ENCODE peak calls at places on chromosomes 12 and 14, in four cellular contexts. H, S, Q and M are unnamed samples.

GRCh38 chr12:4044101-4044500 is 170.9 kb upstream of the PARP11 start:
- DNase-seq in Q (no peak), S (peak), H (no peak), M (no peak)

GRCh38 chr12:86931714-86932113 is 675.5 kb upstream of the MGAT4C start:
- DNase-seq in Q (no peak), H (no peak), S (no peak), M (no peak)

GRCh38 chr12:32181498-32182175 is 75.0 kb downstream of the BICD1 start:
- DNase-seq in H (no peak), Q (no peak), S (no peak), M (no peak)

GRCh38 chr14:39739796-39740195 is 307.6 kb upstream of the FBXO33 start:
- DNase-seq in S (no peak), H (no peak), Q (no peak), M (no peak)

GRCh38 chr14:77204457-77204796 is 22.8 kb downstream of the TMEM63C start:
- DNase-seq in Q (no peak), H (no peak), S (no peak), M (no peak)

GRCh38 chr14:33230016-33230415 is 291.3 kb downstream of the NPAS3 start:
- DNase-seq in S (no peak), Q (no peak), H (no peak), M (no peak)

GRCh38 chr12:19168634-19169033 is 39.1 kb downstream of the PLEKHA5 start:
- DNase-seq in H (no peak), Q (no peak), S (no peak), M (no peak)

GRCh38 chr14:88044129-88044727 is 39.3 kb downstream of the GPR65 start:
- DNase-seq in H (no peak), Q (no peak), S (no peak), M (no peak)

GRCh38 chr12:39431797-39432196 is 11.1 kb downstream of the KIF21A start:
- DNase-seq in H (no peak), Q (no peak), S (no peak), M (no peak)

GRCh38 chr14:93317836-93318807 is 14.7 kb downstream of the BTBD7 start:
- DNase-seq in S (no peak), Q (no peak), H (no peak), M (peak)

GRCh38 chr12:47707905-47708543 is 2.2 kb upstream of the RPAP3 start:
- DNase-seq in H (no peak), S (no peak), Q (no peak), M (no peak)

GRCh38 chr12:3491938-3492867 is 1.2 kb downstream of the PRMT8 start:
- DNase-seq in H (peak), S (peak), Q (peak), M (peak)

GRCh38 chr12:103780093-103780440 is 61.0 kb downstream of the NT5DC3 start:
- DNase-seq in Q (no peak), H (no peak), S (no peak), M (peak)

GRCh38 chr12:128784030-128784770 is 39.6 kb downstream of the SLC15A4 start:
- DNase-seq in Q (no peak), H (no peak), S (no peak), M (peak)

GRCh38 chr12:27673285-27673684 is 23.0 kb upstream of the REP15 start:
- DNase-seq in Q (no peak), S (no peak), H (no peak), M (no peak)

GRCh38 chr12:45183263-45183662 is 32.6 kb upstream of the ANO6 start:
- DNase-seq in S (no peak), H (no peak), Q (no peak), M (peak)

GRCh38 chr14:36438883-36439282 is 81.1 kb downstream of the NKX2-1 start:
- DNase-seq in S (no peak), H (no peak), Q (no peak), M (no peak)

GRCh38 chr12:16726879-16727278 is 120.9 kb upstream of the LMO3 start:
- DNase-seq in S (no peak), H (no peak), Q (no peak), M (peak)

GRCh38 chr12:69977991-69978390 is 153.0 kb downstream of the MYRFL start:
- DNase-seq in Q (no peak), S (no peak), H (no peak), M (no peak)

DNA sequence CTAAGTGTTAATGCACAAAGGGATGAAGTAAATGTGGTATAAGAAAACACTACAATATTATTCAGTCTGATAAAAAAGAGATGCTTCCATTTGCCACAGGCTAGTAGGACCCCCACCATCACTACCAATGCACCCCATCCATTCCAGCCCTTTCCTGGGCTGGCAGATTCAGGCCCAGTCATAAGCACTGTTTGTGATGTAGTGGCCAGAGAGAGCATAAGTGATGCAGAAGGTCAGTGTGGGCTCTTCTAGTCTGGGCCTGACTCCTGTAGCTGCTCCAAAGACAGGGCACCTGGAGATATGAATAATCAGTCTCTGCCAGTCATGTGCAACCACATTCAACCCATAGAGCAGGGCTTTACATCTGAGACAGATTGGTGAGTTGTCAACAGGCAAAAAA is 1294.7 kb downstream of the TMEM121 start:
- DNase-seq in Q (no peak), H (no peak), S (no peak), M (no peak)
- H3K4me3 ChIP-seq in Q (no peak), H (no peak), S (no peak), M (no peak)

GRCh38 chr14:67583711-67584644 is 16.1 kb downstream of the PIGH start:
- DNase-seq in S (peak), Q (no peak), H (peak), M (peak)
- H3K4me3 ChIP-seq in S (no peak), Q (no peak), H (no peak), M (no peak)

GRCh38 chr12:64193045-64193444 is 29.1 kb downstream of the KICS2 start:
- DNase-seq in H (no peak), Q (no peak), S (no peak), M (no peak)

GRCh38 chr12:64193931-64194330 is 28.2 kb downstream of the KICS2 start:
- DNase-seq in H (no peak), Q (no peak), S (no peak), M (no peak)

GRCh38 chr12:64190140-64190539 is 32.0 kb downstream of the KICS2 start:
- DNase-seq in Q (no peak), S (no peak), H (no peak), M (no peak)

GRCh38 chr12:64194333-64195149 is 27.6 kb downstream of the KICS2 start:
- DNase-seq in S (no peak), H (no peak), Q (no peak), M (peak)

DNA sequence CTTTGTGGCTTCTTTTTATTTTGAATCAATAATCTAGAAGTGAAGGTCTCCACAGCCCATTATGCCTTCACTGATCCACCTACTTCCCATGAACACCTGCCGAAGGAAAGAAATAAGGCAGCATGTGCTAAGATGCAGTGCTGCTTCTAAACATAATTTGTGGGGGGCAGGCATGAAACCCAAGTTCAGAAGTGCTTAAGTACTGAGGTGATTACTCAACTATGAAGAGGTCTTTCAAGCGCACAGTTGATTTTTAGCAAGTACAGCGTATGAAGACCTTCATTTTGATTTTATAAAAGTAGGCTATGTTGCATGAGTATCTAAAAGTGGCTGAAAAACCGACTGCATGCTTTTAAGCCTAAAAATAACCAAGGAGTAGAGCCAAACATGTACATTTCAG is 29.5 kb downstream of the KICS2 start:
- DNase-seq in Q (no peak), H (no peak), S (no peak), M (no peak)
- H3K4me3 ChIP-seq in Q (no peak), H (no peak), S (no peak), M (no peak)

GRCh38 chr14:70350078-70350477 is 9.4 kb downstream of the COX16 start:
- DNase-seq in H (no peak), S (no peak), Q (no peak), M (no peak)
- H3K4me3 ChIP-seq in H (no peak), S (no peak), Q (no peak), M (no peak)

DNA sequence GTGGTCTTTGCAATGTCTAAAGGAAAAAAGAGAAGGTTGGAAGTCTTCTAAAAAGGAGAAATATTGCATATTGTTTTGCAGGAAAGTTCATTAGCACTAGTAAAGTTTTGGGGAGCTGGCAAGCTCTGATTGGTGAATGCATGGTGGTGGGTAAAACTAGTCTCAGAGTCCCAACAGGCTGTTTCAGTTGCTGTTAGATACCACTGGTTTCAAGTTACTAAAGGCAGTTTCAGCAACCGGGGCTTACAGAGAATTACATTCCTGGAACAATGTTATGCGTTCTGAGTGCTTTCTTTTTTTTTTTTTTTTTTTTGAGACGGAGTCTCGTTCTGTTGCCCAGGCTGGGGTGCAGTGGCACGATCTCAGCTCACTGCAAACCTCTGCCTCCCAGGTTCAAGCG is 208.2 kb downstream of the EPS8 start:
- DNase-seq in H (no peak), S (no peak), Q (no peak), M (peak)
- H3K4me3 ChIP-seq in H (no peak), S (no peak), Q (no peak), M (no peak)

DNA sequence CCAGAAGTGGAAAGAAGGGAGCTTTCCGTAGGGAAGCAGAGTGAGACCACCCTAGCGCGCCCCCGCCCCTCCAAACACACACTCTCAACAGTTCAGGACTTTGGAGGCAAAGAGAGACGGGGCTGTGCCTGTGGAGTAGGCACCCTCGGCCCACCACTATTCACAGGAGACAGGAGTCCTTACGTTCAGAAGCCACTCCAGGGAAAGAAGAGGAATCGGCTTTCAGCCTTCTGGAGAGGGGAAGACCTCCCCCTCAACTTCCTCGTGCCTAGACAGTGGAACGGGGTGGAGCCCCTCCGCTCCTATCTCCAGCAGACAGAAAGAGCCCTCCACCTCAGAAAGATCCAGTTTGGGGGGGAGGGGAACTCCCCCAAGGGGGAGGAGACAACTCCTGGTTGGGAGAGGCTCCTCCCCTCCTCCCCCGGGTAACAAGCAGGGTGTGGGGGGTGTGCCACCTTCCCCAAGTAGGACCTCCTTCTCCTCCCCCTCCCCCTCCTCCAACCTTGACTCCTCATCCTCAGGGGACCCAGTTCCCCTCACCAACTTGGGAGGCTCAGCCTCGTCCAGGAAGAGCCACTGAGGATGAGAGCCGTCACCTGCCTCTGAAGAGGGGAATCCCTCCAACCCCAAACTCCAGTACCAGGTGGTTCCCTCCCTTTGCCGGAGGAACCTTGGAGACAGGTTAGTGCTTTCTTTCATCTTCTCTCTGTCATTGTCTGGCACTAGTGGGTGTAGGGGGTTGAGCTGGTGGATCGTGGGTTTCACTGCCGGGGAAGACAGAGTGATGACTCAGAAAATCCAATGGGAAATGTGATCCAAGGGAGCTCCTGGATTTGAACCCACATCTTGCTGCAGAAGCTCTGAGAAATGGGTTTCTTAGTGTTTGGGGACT is 883 bp downstream of the FOXJ2 start:
- DNase-seq in S (peak), H (peak), Q (peak), M (peak)
- H3K4me3 ChIP-seq in S (peak), H (peak), Q (peak), M (peak)

GRCh38 chr14:24310666-24311604 is at the start of gene LTB4R:
- DNase-seq in H (no peak), S (peak), Q (peak), M (peak)
- H3K4me3 ChIP-seq in H (no peak), S (peak), Q (peak), M (no peak)

DNA sequence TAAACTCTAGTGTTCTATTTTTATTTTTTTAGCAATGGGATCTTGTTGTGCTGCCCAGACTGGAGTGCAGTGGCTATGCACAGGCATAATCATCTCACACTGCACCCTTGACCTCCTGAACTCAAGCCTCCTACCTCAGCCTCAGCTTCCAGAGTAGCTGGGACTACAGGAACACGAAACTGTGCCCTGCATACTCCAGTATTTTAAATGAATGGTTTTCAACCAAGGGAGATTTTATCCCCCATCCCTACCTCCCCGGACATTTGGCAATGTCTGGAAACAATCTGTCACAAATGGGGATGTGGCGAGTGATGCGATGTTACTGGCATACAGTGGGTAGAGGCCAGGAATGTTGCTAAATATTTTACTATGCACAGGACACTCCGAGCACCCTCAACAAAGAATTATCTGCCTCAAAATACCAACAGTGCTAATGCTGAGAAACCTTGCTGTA is 2.1 kb downstream of the CBX5 start:
- DNase-seq in S (no peak), H (no peak), Q (no peak), M (peak)
- H3K4me3 ChIP-seq in S (no peak), H (peak), Q (peak), M (peak)

DNA sequence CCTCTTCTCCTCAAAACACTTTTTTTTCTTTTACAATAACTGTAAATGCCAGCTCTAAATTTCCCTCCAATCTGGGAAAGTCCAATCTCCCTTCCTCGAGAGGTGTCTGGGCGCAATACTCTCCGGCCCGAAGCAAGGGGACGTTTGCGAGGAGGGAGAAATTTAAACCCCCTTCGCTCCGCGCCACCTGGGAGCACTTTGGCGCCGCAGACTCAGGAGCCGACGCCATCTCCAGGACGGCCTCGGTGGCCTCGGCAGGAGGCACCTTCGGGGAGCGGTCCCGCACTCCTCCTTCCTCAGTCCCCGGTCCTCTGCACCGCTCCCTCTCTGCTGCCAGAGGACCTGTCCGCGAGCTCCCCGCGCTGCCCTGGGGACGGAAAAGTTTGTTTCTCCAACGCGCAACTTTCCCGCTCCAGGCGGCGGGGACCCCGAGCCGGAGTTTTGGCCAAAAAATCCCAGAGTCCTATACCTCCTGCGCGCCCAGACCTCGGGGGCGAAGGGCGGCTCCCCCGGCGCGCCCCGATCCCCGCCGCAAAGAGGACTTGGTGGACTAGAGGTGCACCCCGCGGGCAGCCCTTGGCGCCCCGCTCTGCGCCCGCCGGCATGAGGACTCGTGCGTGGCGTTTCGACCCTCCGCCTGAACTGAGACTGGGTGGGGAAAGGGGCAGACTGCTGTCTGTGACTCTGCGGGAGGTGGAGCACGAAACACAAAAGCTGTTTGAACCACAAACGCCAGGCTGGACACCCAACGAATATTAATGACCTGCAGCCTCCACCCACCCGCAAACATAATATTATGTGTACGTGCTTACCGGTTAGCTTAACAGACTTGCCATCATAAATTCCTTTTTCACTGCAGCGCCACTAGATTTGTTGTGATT is 95.1 kb upstream of the HMGA2 start:
- DNase-seq in H (no peak), S (no peak), Q (no peak), M (no peak)
- H3K4me3 ChIP-seq in H (no peak), S (no peak), Q (peak), M (peak)

GRCh38 chr14:50790568-50790967 is 40.4 kb downstream of the NIN start:
- DNase-seq in S (no peak), H (no peak), Q (no peak), M (peak)

GRCh38 chr14:50791201-50791600 is 39.8 kb downstream of the NIN start:
- DNase-seq in Q (no peak), S (no peak), H (no peak), M (no peak)

GRCh38 chr14:50794063-50794645 is 36.8 kb downstream of the NIN start:
- DNase-seq in S (no peak), H (no peak), Q (no peak), M (no peak)

GRCh38 chr14:50792634-50793068 is 38.3 kb downstream of the NIN start:
- DNase-seq in S (no peak), Q (no peak), H (no peak), M (no peak)

DNA sequence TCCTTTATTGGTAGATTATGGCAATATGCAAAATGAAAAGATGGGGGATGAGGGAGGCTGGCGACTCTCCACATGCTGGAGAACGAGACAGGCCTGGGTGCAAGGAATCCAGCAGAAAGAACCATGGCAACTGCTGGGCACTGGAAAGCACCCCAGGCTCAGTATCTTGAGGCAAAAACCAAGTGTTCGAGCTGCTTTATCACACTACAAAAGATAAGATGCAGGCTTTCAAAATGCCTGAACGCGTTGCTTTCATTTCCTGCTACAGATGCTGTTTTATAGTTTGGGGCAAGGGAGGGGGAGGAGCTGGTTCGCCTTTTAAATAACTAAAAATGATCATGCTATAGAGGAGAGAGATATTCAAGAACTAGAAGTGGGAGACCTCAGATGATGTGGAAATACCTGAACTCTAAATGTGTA is 38.9 kb downstream of the NIN start:
- DNase-seq in Q (no peak), H (no peak), S (no peak), M (no peak)
- H3K4me3 ChIP-seq in Q (peak), H (no peak), S (no peak), M (no peak)